ENCODE peak calls at places on chromosomes 12 and 14, in ten cellular contexts. A is A549, P is vagina, F is GM23338, L is nephron progenitor cell, E is IMR-90, H is progenitor cell of endocrine pancreas, J is lung, D is upper lobe of right lung, V is astrocyte. T is an unnamed sample.

GRCh38 chr14:61837336-61838229 is 75.4 kb downstream of the SNAPC1 start:
- DNase-seq in A (peak), P (no peak), F (peak), L (peak), E (peak), H (peak), J (peak), D (peak), V (peak), T (peak)

GRCh38 chr14:63918411-63918810 is 65.6 kb downstream of the SYNE2 start:
- DNase-seq in A (no peak), P (no peak), F (no peak), L (peak), E (no peak), H (no peak), J (no peak), D (no peak), V (no peak), T (no peak)

GRCh38 chr14:36817071-36817930 is 155.6 kb downstream of the PAX9 start:
- DNase-seq in A (no peak), P (no peak), F (no peak), L (no peak), E (no peak), H (no peak), J (no peak), D (no peak), V (no peak), T (no peak)

GRCh38 chr14:20343855-20344205 is 395 bp downstream of the PARP2 start:
- DNase-seq in A (no peak), P (no peak), F (no peak), L (no peak), E (peak), H (no peak), J (no peak), D (no peak), V (peak), T (no peak)

GRCh38 chr14:72547999-72548398 is 345.9 kb downstream of the DPF3 start:
- DNase-seq in A (peak), P (no peak), F (no peak), L (no peak), E (no peak), H (no peak), J (no peak), D (no peak), V (no peak), T (no peak)

GRCh38 chr14:61749867-61750266 is 12.4 kb upstream of the SNAPC1 start:
- DNase-seq in A (peak), P (no peak), F (peak), L (no peak), E (no peak), H (no peak), J (no peak), D (no peak), V (no peak), T (no peak)

GRCh38 chr12:132534076-132534475 is 44.1 kb downstream of the FBRSL1 start:
- DNase-seq in A (no peak), P (no peak), F (no peak), L (no peak), E (no peak), H (no peak), J (no peak), D (no peak), V (no peak), T (no peak)

GRCh38 chr12:110575326-110575725 is 7.8 kb downstream of the PPTC7 start:
- DNase-seq in A (peak), P (no peak), F (no peak), L (no peak), E (no peak), H (no peak), J (no peak), D (no peak), V (no peak), T (no peak)

GRCh38 chr12:89783321-89784060 is 74.9 kb upstream of the ATP2B1 start:
- DNase-seq in A (peak), P (no peak), F (peak), L (peak), E (peak), H (no peak), J (no peak), D (no peak), V (peak), T (no peak)

GRCh38 chr14:46580941-46581671 is 70.5 kb downstream of the RPL10L start:
- DNase-seq in A (peak), P (no peak), F (peak), L (peak), E (no peak), H (no peak), J (no peak), D (no peak), V (peak), T (peak)

GRCh38 chr14:25381498-25381897 is 331.6 kb upstream of the STXBP6 start:
- DNase-seq in A (peak), P (no peak), F (peak), L (no peak), E (no peak), H (no peak), J (no peak), D (no peak), V (no peak), T (no peak)

GRCh38 chr12:132580701-132581292 is 29.6 kb downstream of the LRCOL1 start:
- DNase-seq in A (no peak), P (no peak), F (no peak), L (no peak), E (no peak), H (no peak), J (no peak), D (no peak), V (no peak), T (no peak)

GRCh38 chr12:51814311-51815088 is 34.0 kb downstream of the FIGNL2 start:
- DNase-seq in A (peak), P (no peak), F (peak), L (peak), E (peak), H (peak), J (peak), D (peak), V (peak), T (peak)

GRCh38 chr12:12722351-12723146 is 5.4 kb downstream of the CDKN1B start:
- DNase-seq in A (peak), P (no peak), F (no peak), L (no peak), E (peak), H (no peak), J (no peak), D (no peak), V (peak), T (no peak)

GRCh38 chr12:98727196-98727595 is 82.1 kb downstream of the APAF1 start:
- DNase-seq in A (no peak), P (no peak), F (no peak), L (no peak), E (no peak), H (no peak), J (no peak), D (no peak), V (no peak), T (no peak)

GRCh38 chr12:122946690-122947271 is 19.5 kb downstream of the ABCB9 start:
- DNase-seq in A (peak), P (peak), F (no peak), L (no peak), E (peak), H (no peak), J (peak), D (peak), V (peak), T (no peak)

GRCh38 chr12:78118036-78118435 is 287.3 kb downstream of the NAV3 start:
- DNase-seq in A (peak), P (no peak), F (peak), L (no peak), E (no peak), H (no peak), J (no peak), D (no peak), V (no peak), T (no peak)

GRCh38 chr12:78119351-78119918 is 288.7 kb downstream of the NAV3 start:
- DNase-seq in A (no peak), P (no peak), F (no peak), L (no peak), E (no peak), H (no peak), J (no peak), D (no peak), V (no peak), T (no peak)

GRCh38 chr12:78118486-78118885 is 287.8 kb downstream of the NAV3 start:
- DNase-seq in A (no peak), P (no peak), F (no peak), L (no peak), E (peak), H (no peak), J (no peak), D (no peak), V (no peak), T (no peak)

GRCh38 chr12:78121969-78122610 is 291.4 kb downstream of the NAV3 start:
- DNase-seq in A (no peak), P (no peak), F (no peak), L (no peak), E (peak), H (no peak), J (no peak), D (no peak), V (peak), T (no peak)

GRCh38 chr12:78120866-78121590 is 290.3 kb downstream of the NAV3 start:
- DNase-seq in A (peak), P (no peak), F (no peak), L (no peak), E (peak), H (no peak), J (no peak), D (no peak), V (no peak), T (no peak)
- TF ChIP-seq CTCF in A (peak), P (no peak), F (peak), L (no peak), E (peak), H (peak), J (no peak), D (peak), V (no peak), T (no peak)

DNA sequence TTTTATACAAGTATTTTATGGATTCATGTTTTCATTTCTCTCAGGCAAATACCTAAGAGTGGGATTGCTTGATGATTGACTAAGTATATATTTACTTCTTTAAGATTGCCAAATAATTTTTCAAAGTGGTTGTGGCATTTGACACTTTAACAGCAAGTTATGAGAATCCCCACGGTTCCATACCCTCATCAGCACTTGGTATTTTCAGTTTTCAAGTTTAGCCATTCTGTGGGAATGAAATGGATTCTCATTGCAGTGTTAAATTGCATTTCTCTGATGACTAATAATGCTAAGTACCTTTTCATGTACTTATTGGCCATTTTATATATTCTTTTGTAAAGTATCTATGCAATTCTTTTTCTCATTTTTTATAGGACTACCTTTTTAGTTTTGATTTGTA is 301.5 kb upstream of the DIO3 start:
- DNase-seq in A (no peak), P (no peak), F (no peak), L (no peak), E (no peak), H (no peak), J (no peak), D (no peak), V (no peak), T (no peak)
- TF ChIP-seq CTCF in A (no peak), P (no peak), F (no peak), L (no peak), E (no peak), H (no peak), J (no peak), D (no peak), V (no peak), T (no peak)

DNA sequence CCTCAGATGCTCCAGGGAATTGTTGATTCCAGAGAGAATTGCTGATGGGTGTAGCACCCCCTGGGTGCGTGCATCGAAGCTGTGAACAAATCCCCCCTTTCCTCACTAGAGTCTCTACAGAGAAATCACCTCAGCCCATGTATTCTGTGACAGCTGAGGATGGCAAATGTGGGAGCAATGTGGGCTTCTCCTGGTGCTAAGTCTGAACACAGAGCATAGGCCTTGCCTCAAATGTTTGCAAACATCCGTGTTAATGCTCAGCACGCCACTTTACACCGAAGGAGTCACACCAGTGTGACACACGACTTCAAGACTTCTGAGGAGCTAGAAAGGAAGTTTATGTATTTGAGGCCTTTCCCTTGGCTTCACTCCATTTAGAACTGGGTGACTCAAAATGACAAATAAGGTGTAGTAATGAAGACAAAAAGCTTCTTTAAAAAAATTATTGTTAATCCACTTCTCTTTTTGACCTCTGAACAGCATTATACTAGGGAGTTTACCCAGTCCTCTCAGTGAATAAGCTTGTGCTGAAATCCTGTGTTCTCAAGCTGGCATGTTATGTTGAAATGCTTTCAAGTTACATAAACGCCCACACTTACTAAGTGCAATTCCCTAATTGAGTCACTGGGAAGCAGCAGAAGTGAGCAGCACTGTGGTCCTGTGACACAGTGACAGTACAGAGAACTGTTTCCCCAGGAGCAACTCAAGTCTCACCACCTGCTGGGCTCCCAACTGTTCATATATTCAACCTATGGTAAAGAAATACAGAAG is 92.9 kb downstream of the FAR2 start:
- DNase-seq in A (no peak), P (peak), F (peak), L (no peak), E (peak), H (no peak), J (peak), D (no peak), V (peak), T (no peak)
- TF ChIP-seq CTCF in A (no peak), P (no peak), F (no peak), L (no peak), E (no peak), H (no peak), J (no peak), D (peak), V (no peak), T (no peak)

GRCh38 chr14:104728631-104729030 is 4.6 kb downstream of the ADSS1 start:
- DNase-seq in A (no peak), P (no peak), F (no peak), L (no peak), E (no peak), H (no peak), J (no peak), D (no peak), V (no peak), T (no peak)

GRCh38 chr14:104725772-104726548 is 1.9 kb downstream of the ADSS1 start:
- DNase-seq in A (no peak), P (no peak), F (no peak), L (no peak), E (no peak), H (no peak), J (no peak), D (no peak), V (no peak), T (no peak)

GRCh38 chr14:104724407-104724980 is 465 bp downstream of the ADSS1 start:
- DNase-seq in A (peak), P (no peak), F (peak), L (no peak), E (no peak), H (no peak), J (peak), D (peak), V (no peak), T (no peak)

GRCh38 chr14:104724981-104725771 is 1.1 kb downstream of the ADSS1 start:
- DNase-seq in A (peak), P (no peak), F (peak), L (peak), E (no peak), H (no peak), J (no peak), D (no peak), V (no peak), T (peak)

GRCh38 chr14:104726600-104727451 is 2.8 kb downstream of the ADSS1 start:
- DNase-seq in A (peak), P (no peak), F (peak), L (peak), E (no peak), H (no peak), J (no peak), D (no peak), V (no peak), T (peak)
- TF ChIP-seq CTCF in A (no peak), P (no peak), F (peak), L (no peak), E (no peak), H (peak), J (no peak), D (no peak), V (no peak), T (no peak)

DNA sequence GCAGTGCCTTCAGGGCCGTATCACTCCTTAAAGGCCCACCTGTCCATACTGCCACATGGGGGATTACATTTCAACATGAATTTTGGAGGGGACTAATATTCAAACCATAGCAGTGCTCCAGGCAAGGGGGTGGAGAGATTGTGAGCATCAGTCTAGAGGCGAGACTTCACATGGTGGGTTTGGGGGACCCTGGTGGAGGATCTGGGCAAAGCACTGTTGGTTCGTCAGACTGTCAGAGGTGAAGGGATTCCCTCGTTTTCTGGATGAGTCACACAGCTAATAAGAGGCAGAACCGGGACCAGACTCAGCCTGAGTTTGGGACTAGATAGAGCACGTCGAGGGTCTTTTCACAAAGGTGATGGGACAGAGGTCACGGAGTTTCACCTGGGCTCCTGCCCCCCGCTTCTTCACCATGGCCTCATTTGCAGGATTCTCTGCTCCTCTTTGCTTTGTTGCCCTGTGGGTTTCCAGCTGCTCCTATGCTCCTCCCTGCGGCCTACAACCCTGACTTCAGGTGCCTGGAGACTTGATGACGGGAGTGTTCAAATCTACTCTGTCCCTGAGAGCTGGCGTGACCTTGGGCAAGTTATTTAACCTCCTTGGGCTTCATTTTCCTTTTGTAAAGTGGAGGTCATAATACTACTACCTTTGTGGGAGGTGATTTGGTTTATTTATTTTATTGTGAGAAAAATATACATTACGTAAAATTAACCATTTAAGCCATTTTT is 41.5 kb downstream of the TEAD4 start:
- DNase-seq in A (no peak), P (no peak), F (peak), L (no peak), E (no peak), H (no peak), J (no peak), D (no peak), V (no peak), T (no peak)
- TF ChIP-seq CTCF in A (no peak), P (no peak), F (peak), L (no peak), E (no peak), H (peak), J (no peak), D (no peak), V (peak), T (no peak)

T was measured in endothelial cell.